ENCODE peak calls at places on chromosomes 16 and 17, in four cellular contexts. V is neuronal stem cell, F is IMR-90, D is H9. J is an unnamed sample.

GRCh38 chr17:61405686-61406542 is 6.3 kb downstream of the TBX2 start:
- DNase-seq in V (no peak), F (peak), D (peak), J (no peak)

GRCh38 chr16:54034684-54035083 is 251.9 kb downstream of the IRX3 start:
- DNase-seq in V (no peak), F (peak), D (no peak), J (no peak)

GRCh38 chr17:13491916-13492315 is 109.8 kb downstream of the HS3ST3A1 start:
- DNase-seq in V (no peak), F (no peak), D (no peak), J (no peak)

GRCh38 chr16:88681084-88681680 is 5.1 kb downstream of the SNAI3 start:
- DNase-seq in V (no peak), F (no peak), D (peak), J (no peak)

GRCh38 chr17:20302191-20302917 is 165.0 kb downstream of the LGALS9B start:
- DNase-seq in V (no peak), F (peak), D (no peak), J (no peak)

GRCh38 chr16:59210955-59211541 is 476.9 kb upstream of the GOT2 start:
- DNase-seq in V (peak), F (peak), D (peak), J (no peak)

GRCh38 chr16:57049678-57050077 is 42.7 kb upstream of the CPNE2 start:
- DNase-seq in V (no peak), F (no peak), D (no peak), J (no peak)

GRCh38 chr16:68257251-68257905 is 6.9 kb upstream of the SLC7A6 start:
- DNase-seq in V (no peak), F (peak), D (no peak), J (no peak)

GRCh38 chr16:15608398-15609285 is 34.3 kb downstream of the MARF1 start:
- DNase-seq in V (no peak), F (peak), D (no peak), J (no peak)

GRCh38 chr16:15502041-15502725 is 67.8 kb downstream of the BMERB1 start:
- DNase-seq in V (no peak), F (peak), D (no peak), J (no peak)

GRCh38 chr17:82330322-82331239 is 3.0 kb downstream of the SECTM1 start:
- DNase-seq in V (no peak), F (peak), D (no peak), J (no peak)

GRCh38 chr16:3730161-3731125 is 13.1 kb upstream of the TRAP1 start:
- DNase-seq in V (no peak), F (no peak), D (no peak), J (no peak)

GRCh38 chr16:17343028-17343427 is 127.7 kb downstream of the XYLT1 start:
- DNase-seq in V (no peak), F (no peak), D (no peak), J (no peak)

GRCh38 chr16:47196457-47196856 is 52.7 kb upstream of the NETO2 start:
- DNase-seq in V (no peak), F (no peak), D (peak), J (no peak)

GRCh38 chr17:63918305-63918704 is 334 bp downstream of the GH1 start:
- DNase-seq in V (no peak), F (no peak), D (peak), J (no peak)

GRCh38 chr16:71927383-71927782 is 32.1 kb downstream of the IST1 start:
- DNase-seq in V (no peak), F (peak), D (no peak), J (peak)

GRCh38 chr16:12589676-12590075 is 214.0 kb downstream of the CPPED1 start:
- DNase-seq in V (no peak), F (no peak), D (no peak), J (no peak)

GRCh38 chr17:40320771-40321501 is 12.0 kb downstream of the RARA start:
- DNase-seq in V (no peak), F (no peak), D (no peak), J (no peak)

GRCh38 chr16:6428861-6429260 is 903.8 kb upstream of the RBFOX1 start:
- DNase-seq in V (no peak), F (no peak), D (no peak), J (no peak)

GRCh38 chr16:1691956-1692355 is 13.9 kb downstream of the JPT2 start:
- DNase-seq in V (no peak), F (peak), D (no peak), J (peak)

GRCh38 chr16:78227855-78228254 is 128.4 kb downstream of the WWOX start:
- DNase-seq in V (no peak), F (no peak), D (peak), J (no peak)

GRCh38 chr17:31488982-31489294 is 97.5 kb downstream of the RAB11FIP4 start:
- DNase-seq in V (no peak), F (no peak), D (no peak), J (peak)

GRCh38 chr16:4517812-4518211 is 20.8 kb downstream of the CDIP1 start:
- DNase-seq in V (peak), F (peak), D (peak), J (peak)

GRCh38 chr17:31538080-31538762 is 146.7 kb downstream of the RAB11FIP4 start:
- DNase-seq in V (no peak), F (no peak), D (no peak), J (no peak)

GRCh38 chr17:7351665-7352558 is at the start of gene KCTD11:
- DNase-seq in V (peak), F (peak), D (peak), J (peak)

GRCh38 chr17:385195-385835 is 32.7 kb upstream of the RPH3AL start:
- DNase-seq in V (peak), F (no peak), D (peak), J (no peak)

GRCh38 chr16:19875900-19876299 is 8.7 kb downstream of the GPRC5B start:
- DNase-seq in V (no peak), F (no peak), D (no peak), J (no peak)

GRCh38 chr17:78541488-78542237 is 35.5 kb downstream of the DNAH17 start:
- DNase-seq in V (no peak), F (no peak), D (no peak), J (peak)

GRCh38 chr16:12801511-12802042 is 2.1 kb downstream of the CPPED1 start:
- DNase-seq in V (no peak), F (peak), D (no peak), J (peak)

GRCh38 chr17:17994271-17994670 is 21.6 kb downstream of the DRC3 start:
- DNase-seq in V (no peak), F (no peak), D (peak), J (no peak)

DNA sequence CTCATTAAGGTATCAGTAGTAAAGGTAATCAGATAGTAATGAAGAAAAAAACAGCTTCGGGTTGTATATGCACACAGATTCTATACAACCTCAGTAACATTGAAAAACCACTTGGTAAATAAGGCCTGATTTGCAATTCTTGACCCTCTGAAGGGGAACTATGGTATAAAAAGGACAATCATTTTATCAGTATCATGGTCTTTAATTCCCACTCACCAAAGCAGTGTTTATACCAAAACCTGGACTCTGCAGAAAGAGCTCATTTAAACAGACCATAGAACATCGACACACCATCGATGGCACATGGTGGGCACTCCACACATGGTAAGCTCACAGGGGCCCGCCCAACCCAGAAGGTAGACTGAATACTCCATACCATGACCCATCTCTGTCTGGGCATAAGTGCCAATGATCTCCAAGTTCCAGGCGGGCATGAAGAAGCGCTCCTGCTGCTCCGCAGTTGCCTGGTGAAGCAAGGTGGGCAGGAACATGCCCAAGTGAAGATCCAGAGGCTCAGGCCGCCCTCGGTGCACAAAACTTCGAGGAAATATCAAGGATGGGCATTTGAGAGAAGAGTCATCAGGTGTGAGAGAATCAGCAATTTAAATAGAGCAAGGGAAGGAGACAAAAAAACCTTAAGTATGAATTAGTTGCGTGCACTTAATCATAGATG is 19.0 kb downstream of the ACOX1 start:
- DNase-seq in V (no peak), F (no peak), D (no peak), J (no peak)
- H2BK120ac ChIP-seq in V (no peak), F (no peak), D (no peak), J (no peak)

GRCh38 chr16:86398201-86398600 is 112.1 kb upstream of the FOXF1 start:
- DNase-seq in V (no peak), F (peak), D (no peak), J (no peak)
- H2BK120ac ChIP-seq in V (no peak), F (peak), D (no peak), J (no peak)

GRCh38 chr17:1919206-1919605 is 89.4 kb downstream of the RPA1 start:
- DNase-seq in V (no peak), F (no peak), D (no peak), J (no peak)

GRCh38 chr17:1918346-1919021 is 88.7 kb downstream of the RPA1 start:
- DNase-seq in V (no peak), F (no peak), D (no peak), J (no peak)

GRCh38 chr17:1916963-1917715 is 87.3 kb downstream of the RPA1 start:
- DNase-seq in V (no peak), F (no peak), D (no peak), J (no peak)

GRCh38 chr17:1916339-1916738 is 86.5 kb downstream of the RPA1 start:
- DNase-seq in V (no peak), F (no peak), D (no peak), J (no peak)

GRCh38 chr17:1915889-1916288 is 86.1 kb downstream of the RPA1 start:
- DNase-seq in V (no peak), F (no peak), D (no peak), J (no peak)
- H2BK120ac ChIP-seq in V (no peak), F (no peak), D (no peak), J (no peak)

DNA sequence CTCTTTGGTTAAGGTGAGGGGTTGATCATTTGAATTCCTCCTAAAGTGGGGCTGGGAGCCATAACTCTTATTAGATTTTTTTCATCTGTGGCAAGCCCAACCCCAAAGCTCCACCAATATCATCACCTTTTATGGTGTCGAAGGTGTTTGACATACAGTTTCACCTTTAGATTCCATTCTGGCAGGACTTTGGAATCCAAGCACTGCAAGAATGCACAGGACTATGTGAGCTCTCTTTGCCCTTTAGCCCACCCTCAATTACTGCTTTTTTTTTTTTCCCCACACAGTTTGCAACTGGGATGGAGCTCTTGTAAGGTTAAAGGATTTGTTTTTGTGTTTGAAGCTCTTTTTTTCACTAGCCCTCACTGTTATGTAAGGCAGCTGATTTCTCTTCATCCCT is 154.0 kb upstream of the KCNJ16 start:
- DNase-seq in V (no peak), F (no peak), D (no peak), J (no peak)
- H2BK120ac ChIP-seq in V (no peak), F (no peak), D (no peak), J (no peak)

DNA sequence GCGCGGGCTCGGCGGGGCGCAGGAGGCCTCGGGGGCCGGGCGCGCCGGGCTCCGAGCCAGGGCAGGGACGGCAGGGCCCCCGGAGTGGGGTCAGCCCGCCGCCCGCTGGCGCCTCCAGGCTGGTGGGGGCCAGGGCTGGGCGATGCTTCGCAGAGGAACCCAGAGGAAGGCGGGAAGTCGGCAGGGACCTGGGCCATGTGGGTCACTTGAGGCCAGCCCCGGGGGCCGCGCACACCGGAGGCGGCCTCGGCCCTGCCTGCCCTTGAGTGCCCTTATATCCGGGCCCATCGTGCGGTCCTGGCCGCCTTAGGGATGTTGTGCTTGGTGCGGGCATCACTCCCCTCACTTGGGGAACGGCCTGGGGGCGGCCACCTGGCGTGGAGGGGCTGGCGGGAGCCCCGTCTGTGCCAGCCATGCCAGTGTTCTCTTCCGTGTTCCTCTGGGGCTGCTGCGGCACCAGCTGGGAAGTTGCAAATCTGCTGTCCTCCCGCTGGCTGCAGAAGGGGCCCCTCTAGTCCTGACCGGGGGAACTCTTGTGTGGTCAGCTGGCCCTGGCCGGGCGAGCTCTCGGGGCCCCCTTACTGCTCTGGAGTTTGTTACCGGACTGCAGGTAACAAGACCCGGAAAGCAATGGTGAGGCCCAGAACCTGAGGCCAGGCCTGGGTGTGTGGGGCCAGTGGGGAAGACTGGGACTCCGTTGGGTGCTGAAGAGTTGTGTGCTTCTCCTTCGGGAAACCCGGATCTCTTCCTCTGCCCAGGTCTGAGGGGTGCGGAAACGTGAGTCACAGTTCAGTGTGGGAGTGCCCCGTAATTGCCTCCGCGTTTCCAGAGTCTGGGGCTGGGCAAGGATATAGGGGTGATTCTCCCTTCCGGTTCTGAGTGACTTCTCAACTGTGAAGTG is 849 bp downstream of the CAPN15 start:
- DNase-seq in V (no peak), F (peak), D (no peak), J (peak)
- H2BK120ac ChIP-seq in V (no peak), F (peak), D (no peak), J (no peak)

GRCh38 chr16:73057369-73058210 is 9.7 kb upstream of the ZFHX3 start:
- DNase-seq in V (peak), F (no peak), D (no peak), J (peak)
- H2BK120ac ChIP-seq in V (peak), F (peak), D (no peak), J (peak)

DNA sequence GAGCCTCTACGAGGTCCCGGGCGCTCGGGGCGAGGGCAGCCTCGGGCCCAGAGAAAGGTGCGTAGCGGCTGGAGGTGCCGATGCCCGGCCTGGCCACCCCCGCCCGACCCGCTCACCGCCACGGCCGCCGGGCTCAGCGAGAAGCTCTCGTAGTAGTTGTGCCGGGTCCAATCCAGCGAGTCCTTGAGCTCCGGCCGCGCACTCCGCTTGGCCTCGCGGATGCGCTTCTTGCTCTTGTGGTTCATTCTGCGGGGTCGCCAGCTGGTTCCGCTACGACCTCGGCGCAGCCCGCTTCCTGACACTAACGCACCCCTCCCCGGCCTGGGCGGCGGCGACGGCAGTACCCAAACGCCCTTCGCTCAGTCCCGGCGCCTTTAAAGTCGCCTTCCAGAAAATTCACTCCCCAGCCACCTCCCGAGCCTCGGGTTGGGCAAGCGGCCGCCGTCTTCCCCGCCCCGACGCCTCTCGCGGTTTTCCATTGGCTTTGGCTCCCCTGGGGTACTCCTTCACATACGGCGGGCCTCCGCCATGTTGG is at the start of gene JMJD6:
- DNase-seq in V (peak), F (peak), D (peak), J (no peak)
- H2BK120ac ChIP-seq in V (peak), F (peak), D (peak), J (peak)

DNA sequence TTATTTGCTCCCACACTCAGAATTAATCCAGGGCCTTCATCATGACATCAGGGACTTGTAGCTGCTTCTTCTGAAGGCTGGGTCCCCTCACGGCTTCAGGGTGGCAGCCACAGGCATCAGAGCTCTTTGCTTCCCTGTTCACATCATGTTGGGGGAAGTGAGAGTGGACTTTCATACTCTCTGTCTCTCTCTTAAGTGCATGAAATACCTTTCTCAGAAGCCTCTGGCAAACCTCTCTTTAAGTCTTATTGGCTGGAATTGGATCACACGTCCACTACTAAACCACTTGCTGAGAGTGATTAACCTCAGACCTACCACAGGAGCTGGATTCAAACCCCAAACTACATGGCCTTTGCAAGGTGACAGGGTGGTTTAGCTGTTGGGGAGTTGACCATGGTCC is 17.7 kb upstream of the SALL1 start:
- DNase-seq in V (no peak), F (no peak), D (no peak), J (no peak)
- H2BK120ac ChIP-seq in V (no peak), F (no peak), D (no peak), J (no peak)

DNA sequence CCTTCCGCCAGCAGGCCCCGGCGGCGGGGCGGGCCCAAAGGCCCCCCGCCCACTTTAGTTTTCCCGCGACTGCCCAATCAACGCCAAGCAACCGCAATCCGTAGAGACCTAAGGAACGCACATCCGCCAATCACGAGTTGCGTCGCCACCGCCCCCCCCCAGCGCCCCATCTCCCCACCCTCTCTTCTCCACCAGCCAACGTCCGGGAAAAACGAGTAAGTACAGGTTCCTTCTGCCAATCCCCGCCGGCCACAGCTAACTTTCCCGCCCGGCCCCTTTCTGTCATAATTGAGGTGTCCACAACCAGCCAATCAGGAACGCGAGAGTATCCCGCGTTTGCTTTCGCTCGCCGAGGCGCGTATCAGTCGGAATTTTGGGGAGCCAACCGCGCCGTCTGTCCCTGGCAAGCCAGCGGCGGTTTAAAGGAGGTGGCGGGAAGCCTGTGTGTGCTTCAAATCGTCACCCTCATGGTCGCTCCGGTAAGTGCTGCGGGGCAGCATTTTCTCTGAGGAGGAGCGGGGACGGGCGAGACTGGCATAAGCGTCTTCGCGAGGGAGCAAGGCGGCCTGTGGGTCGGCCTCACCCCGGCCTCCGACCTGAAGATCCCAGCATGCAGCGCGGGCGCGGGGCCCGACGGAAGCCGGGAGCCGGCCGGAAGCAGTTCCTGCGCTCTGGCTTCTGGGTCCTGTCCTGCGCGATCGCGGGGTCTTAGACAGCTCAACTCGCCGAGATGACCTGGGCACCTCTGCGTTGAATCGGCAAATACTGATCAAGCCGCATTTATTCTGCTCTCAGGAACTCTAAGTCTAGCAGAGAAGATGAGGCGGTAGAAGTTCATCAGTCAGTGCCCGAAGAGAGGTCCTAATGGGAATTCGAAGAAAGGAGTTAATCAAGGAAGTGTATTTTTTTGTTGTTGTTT is at the start of gene MIS12:
- DNase-seq in V (peak), F (peak), D (peak), J (peak)
- H2BK120ac ChIP-seq in V (no peak), F (peak), D (peak), J (peak)

GRCh38 chr17:9647014-9647413 is 1.7 kb downstream of the USP43 start:
- DNase-seq in V (peak), F (no peak), D (peak), J (peak)
- H2BK120ac ChIP-seq in V (no peak), F (no peak), D (no peak), J (no peak)